ENCODE peak calls at places on chromosomes 7 and 10, in five cellular contexts. X, M, P, B and F are unnamed samples.

GRCh38 chr10:97371696-97372095 is 29.4 kb downstream of the RRP12 start:
- DNase-seq in B (no peak), M (no peak), P (no peak), X (no peak), F (no peak)

GRCh38 chr7:78149787-78150186 is 351.2 kb downstream of the PHTF2 start:
- DNase-seq in B (no peak), P (no peak), X (peak), M (no peak), F (no peak)

GRCh38 chr10:28367865-28368541 is 65.1 kb upstream of the MPP7 start:
- DNase-seq in P (peak), B (no peak), M (no peak), X (no peak), F (no peak)

GRCh38 chr7:24463474-24463873 is 109.8 kb upstream of the PALS2 start:
- DNase-seq in B (no peak), M (no peak), X (no peak), P (no peak), F (no peak)

GRCh38 chr7:1176891-1177373 is 16.9 kb upstream of the ZFAND2A start:
- DNase-seq in B (peak), M (peak), P (peak), X (peak), F (peak)

GRCh38 chr7:124840435-124840834 is 74.8 kb upstream of the GPR37 start:
- DNase-seq in X (no peak), P (no peak), M (peak), B (peak), F (no peak)

GRCh38 chr7:98110249-98111022 is 3.8 kb downstream of the LMTK2 start:
- DNase-seq in M (peak), B (peak), P (no peak), X (peak), F (no peak)

GRCh38 chr10:96765406-96766240 is 45.3 kb upstream of the PIK3AP1 start:
- DNase-seq in X (peak), P (no peak), M (peak), B (peak), F (peak)

GRCh38 chr10:90635111-90635798 is 222.6 kb downstream of the HTR7 start:
- DNase-seq in B (no peak), X (no peak), M (no peak), P (no peak), F (no peak)

GRCh38 chr7:74304550-74304949 is 15.3 kb downstream of the CLIP2 start:
- DNase-seq in P (no peak), X (no peak), M (no peak), B (no peak), F (no peak)

GRCh38 chr7:74307738-74308505 is 18.7 kb downstream of the CLIP2 start:
- DNase-seq in B (peak), M (no peak), X (no peak), P (no peak), F (no peak)

GRCh38 chr7:74302745-74303221 is 13.6 kb downstream of the CLIP2 start:
- DNase-seq in M (no peak), B (peak), X (no peak), P (no peak), F (no peak)

GRCh38 chr7:74306737-74307469 is 17.7 kb downstream of the CLIP2 start:
- DNase-seq in B (peak), X (peak), M (no peak), P (no peak), F (peak)

DNA sequence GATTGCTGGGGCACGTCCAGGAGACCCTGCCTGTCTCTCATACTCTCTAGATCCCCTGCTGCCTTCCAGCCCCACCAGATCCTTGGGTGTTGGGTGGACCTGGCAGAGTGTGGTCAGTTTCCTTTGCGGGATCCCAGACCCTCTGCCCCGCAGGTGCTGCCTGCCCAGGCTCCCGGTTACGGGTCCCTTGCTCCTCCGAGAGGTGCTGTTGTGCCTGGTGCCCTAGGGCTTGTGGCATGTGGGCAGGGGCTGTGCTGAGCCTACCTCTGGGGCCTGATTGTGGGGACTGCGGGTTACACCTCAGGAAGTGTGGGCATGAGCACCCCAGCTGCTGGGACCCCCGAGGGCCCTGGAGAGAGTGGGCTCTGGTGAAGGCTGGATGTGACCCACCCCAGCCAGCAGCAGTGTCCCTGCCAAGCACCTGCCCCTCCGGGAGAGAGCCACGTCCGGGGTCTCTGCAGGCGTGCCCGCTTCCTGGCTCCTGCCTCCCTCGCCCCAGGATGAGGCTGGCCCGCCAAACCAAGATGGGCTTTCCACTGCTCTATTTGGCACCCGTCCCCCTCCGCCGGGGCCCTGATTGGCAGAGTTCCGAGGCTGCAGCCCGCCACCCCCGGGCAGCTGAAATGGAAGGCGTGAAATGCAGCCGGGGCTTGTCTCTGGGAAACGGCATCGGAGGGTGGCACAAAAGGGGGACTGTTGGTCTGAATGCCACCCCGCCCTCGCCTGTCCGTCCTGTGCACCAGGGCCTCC is 17.0 kb downstream of the CLIP2 start:
- DNase-seq in M (no peak), B (peak), X (no peak), P (no peak), F (no peak)
- TF ChIP-seq MXI1 in M (no peak), B (no peak), X (no peak), P (no peak), F (no peak)

GRCh38 chr10:130763491-130763890 is 548.0 kb downstream of the TCERG1L start:
- DNase-seq in X (no peak), M (no peak), B (no peak), P (no peak), F (no peak)

GRCh38 chr10:130766716-130767115 is 544.8 kb downstream of the TCERG1L start:
- DNase-seq in P (no peak), M (no peak), X (no peak), B (no peak), F (no peak)

GRCh38 chr10:130764651-130765050 is 546.9 kb downstream of the TCERG1L start:
- DNase-seq in P (no peak), X (no peak), B (no peak), M (no peak), F (no peak)

GRCh38 chr10:130767116-130767730 is 544.3 kb downstream of the TCERG1L start:
- DNase-seq in B (no peak), P (no peak), M (no peak), X (no peak), F (no peak)

DNA sequence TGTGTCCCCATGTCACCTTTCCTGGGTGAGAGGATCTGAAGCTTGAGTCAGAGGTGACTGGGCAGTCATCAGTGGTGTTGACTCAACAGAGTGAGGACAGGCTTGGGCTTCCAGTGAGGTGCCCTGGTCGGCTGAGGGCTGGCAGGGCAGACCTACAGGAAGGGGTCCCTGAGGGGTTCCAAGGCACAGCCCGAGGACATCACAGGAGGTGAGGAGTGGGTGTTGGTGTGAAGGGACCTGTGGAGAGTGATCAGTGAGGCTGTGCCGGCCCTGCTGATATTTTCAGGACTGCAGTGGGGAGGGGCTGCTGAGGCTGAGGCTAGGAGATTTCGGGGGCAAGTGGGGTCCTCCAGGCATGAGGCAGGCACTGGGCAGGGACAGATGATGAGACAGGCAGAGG is 545.5 kb downstream of the TCERG1L start:
- DNase-seq in P (no peak), M (no peak), X (no peak), B (no peak), F (no peak)
- TF ChIP-seq MXI1 in P (no peak), M (no peak), X (no peak), B (no peak), F (no peak)

GRCh38 chr10:52678611-52679010 is 94.0 kb downstream of the MBL2 start:
- DNase-seq in P (no peak), X (no peak), B (peak), M (no peak), F (no peak)

GRCh38 chr10:52682766-52683165 is 89.8 kb downstream of the MBL2 start:
- DNase-seq in M (no peak), P (no peak), X (no peak), B (no peak), F (no peak)

GRCh38 chr10:52677087-52677486 is 95.5 kb downstream of the MBL2 start:
- DNase-seq in X (no peak), M (no peak), B (no peak), P (no peak), F (no peak)

GRCh38 chr10:52674474-52674873 is 98.1 kb downstream of the MBL2 start:
- DNase-seq in M (no peak), B (no peak), X (no peak), P (no peak), F (no peak)

GRCh38 chr10:52679117-52679516 is 93.5 kb downstream of the MBL2 start:
- DNase-seq in P (no peak), X (no peak), B (no peak), M (no peak), F (no peak)
- TF ChIP-seq MXI1 in P (no peak), X (no peak), B (no peak), M (no peak), F (no peak)

GRCh38 chr7:114822131-114822530 is 99.8 kb upstream of the MDFIC start:
- DNase-seq in X (no peak), M (no peak), B (no peak), P (no peak), F (no peak)

GRCh38 chr7:114820993-114821945 is 100.6 kb upstream of the MDFIC start:
- DNase-seq in P (no peak), M (no peak), X (peak), B (no peak), F (no peak)

GRCh38 chr7:114822844-114823243 is 99.0 kb upstream of the MDFIC start:
- DNase-seq in B (no peak), M (no peak), X (no peak), P (no peak), F (no peak)

GRCh38 chr7:114823290-114823689 is 98.6 kb upstream of the MDFIC start:
- DNase-seq in B (no peak), X (peak), P (no peak), M (no peak), F (no peak)

DNA sequence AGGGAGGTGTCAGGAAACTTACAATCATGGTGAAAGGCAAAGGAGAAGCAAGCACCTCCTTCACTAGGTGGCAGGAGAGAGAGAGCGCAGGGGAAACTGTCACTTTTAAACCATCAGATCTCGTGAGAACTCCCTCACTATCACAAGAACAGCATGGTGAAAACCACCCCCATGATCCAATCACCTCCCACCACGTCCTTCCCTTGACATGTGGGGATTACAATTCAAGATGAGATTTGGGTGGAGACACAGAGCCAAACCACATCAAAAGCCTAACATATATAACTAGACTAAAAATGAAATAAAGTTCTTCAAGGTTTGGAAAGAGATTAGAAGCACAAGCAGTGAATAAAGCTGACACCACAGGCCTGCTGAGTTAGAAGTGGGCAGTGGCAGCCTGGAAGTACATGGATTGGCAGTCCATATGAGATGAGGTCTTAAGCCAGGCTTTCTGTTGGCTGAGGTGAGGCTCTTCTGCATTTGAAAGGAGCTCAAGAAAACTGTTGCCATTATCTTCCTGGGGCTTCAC is 96.4 kb upstream of the MDFIC start:
- DNase-seq in P (no peak), M (no peak), X (no peak), B (no peak), F (no peak)
- TF ChIP-seq MXI1 in P (no peak), M (no peak), X (no peak), B (no peak), F (no peak)

DNA sequence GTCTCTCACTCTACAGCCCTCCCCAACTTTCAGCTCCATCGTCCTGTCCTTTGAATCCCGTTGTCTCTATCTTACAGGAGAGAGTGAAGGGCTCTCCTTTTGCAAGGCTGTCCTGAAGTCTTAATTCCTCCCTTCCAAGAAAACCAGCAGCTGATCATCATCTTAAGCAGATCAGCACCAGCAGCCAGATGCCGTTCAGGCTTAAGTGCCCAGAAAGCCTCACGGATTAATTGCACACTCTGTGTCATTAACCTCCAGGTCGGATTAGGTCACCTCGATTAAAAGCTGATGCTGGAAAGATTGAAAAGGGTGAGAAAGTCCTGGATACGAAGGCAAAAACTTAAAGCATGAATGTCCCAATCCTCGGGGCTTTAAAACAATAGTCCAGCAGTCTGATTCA is 24.7 kb upstream of the ADARB2 start:
- DNase-seq in M (no peak), X (no peak), P (no peak), B (no peak), F (no peak)
- TF ChIP-seq MXI1 in M (no peak), X (no peak), P (no peak), B (no peak), F (no peak)

GRCh38 chr7:51727441-51727840 is 410.8 kb upstream of the COBL start:
- DNase-seq in P (no peak), B (no peak), X (no peak), M (no peak), F (no peak)

GRCh38 chr7:51731086-51731485 is 414.5 kb upstream of the COBL start:
- DNase-seq in M (no peak), B (no peak), X (no peak), P (no peak), F (no peak)

GRCh38 chr7:51732066-51732465 is 415.5 kb upstream of the COBL start:
- DNase-seq in P (no peak), B (no peak), X (no peak), M (no peak), F (no peak)

GRCh38 chr7:51732951-51733350 is 416.3 kb upstream of the COBL start:
- DNase-seq in M (no peak), B (peak), X (no peak), P (no peak), F (no peak)
- TF ChIP-seq MXI1 in M (no peak), B (no peak), X (no peak), P (no peak), F (no peak)

GRCh38 chr7:131105294-131105802 is 222.3 kb upstream of the MKLN1 start:
- DNase-seq in M (no peak), P (no peak), B (no peak), X (peak), F (no peak)
- TF ChIP-seq MXI1 in M (no peak), P (no peak), B (no peak), X (no peak), F (no peak)

GRCh38 chr7:93374345-93374940 is 142.3 kb downstream of the VPS50 start:
- DNase-seq in P (no peak), B (peak), M (peak), X (peak), F (peak)
- TF ChIP-seq MXI1 in P (no peak), B (no peak), M (no peak), X (no peak), F (no peak)